ENCODE peak calls at places on chromosome 3, in five cellular contexts. One of them, this sample, is unnamed.

GRCh38 chr3:45647148-45647619 is 42.0 kb upstream of the SACM1L start:
- DNase-seq in activated CD8-positive, alpha-beta T cell treated with anti-CD3 and anti-CD28 coated beads for 36 hours: no peak
- DNase-seq in gastrocnemius medialis: no peak
- DNase-seq in neural crest cell: no peak
- DNase-seq in tibial artery: peak; percentile 30
- DNase-seq in this sample: no peak

GRCh38 chr3:11803977-11804903 is 42.4 kb downstream of the TAMM41 start:
- DNase-seq in activated CD8-positive, alpha-beta T cell treated with anti-CD3 and anti-CD28 coated beads for 36 hours: peak; percentile 53
- DNase-seq in gastrocnemius medialis: no peak
- DNase-seq in neural crest cell: peak; percentile 8
- DNase-seq in tibial artery: peak; percentile 24
- DNase-seq in this sample: peak; percentile 25

GRCh38 chr3:101861978-101862421 is 12.7 kb downstream of the NFKBIZ start:
- DNase-seq in activated CD8-positive, alpha-beta T cell treated with anti-CD3 and anti-CD28 coated beads for 36 hours: no peak
- DNase-seq in gastrocnemius medialis: no peak
- DNase-seq in neural crest cell: no peak
- DNase-seq in tibial artery: no peak
- DNase-seq in this sample: no peak

GRCh38 chr3:187263270-187263669 is 28.3 kb downstream of the MASP1 start:
- DNase-seq in activated CD8-positive, alpha-beta T cell treated with anti-CD3 and anti-CD28 coated beads for 36 hours: no peak
- DNase-seq in gastrocnemius medialis: no peak
- DNase-seq in neural crest cell: no peak
- DNase-seq in tibial artery: no peak
- DNase-seq in this sample: no peak

GRCh38 chr3:45929042-45929679 is 14.1 kb upstream of the CXCR6 start:
- DNase-seq in activated CD8-positive, alpha-beta T cell treated with anti-CD3 and anti-CD28 coated beads for 36 hours: peak; percentile 75
- DNase-seq in gastrocnemius medialis: no peak
- DNase-seq in neural crest cell: peak; percentile 44
- DNase-seq in tibial artery: no peak
- DNase-seq in this sample: peak; percentile 72

GRCh38 chr3:125443923-125444322 is 68.8 kb upstream of the ZNF148 start:
- DNase-seq in activated CD8-positive, alpha-beta T cell treated with anti-CD3 and anti-CD28 coated beads for 36 hours: no peak
- DNase-seq in gastrocnemius medialis: no peak
- DNase-seq in neural crest cell: no peak
- DNase-seq in tibial artery: no peak
- DNase-seq in this sample: no peak

GRCh38 chr3:119323401-119324107 is 29.4 kb downstream of the ARHGAP31 start:
- DNase-seq in activated CD8-positive, alpha-beta T cell treated with anti-CD3 and anti-CD28 coated beads for 36 hours: peak; percentile 56
- DNase-seq in gastrocnemius medialis: no peak
- DNase-seq in neural crest cell: no peak
- DNase-seq in tibial artery: no peak
- DNase-seq in this sample: no peak

GRCh38 chr3:108673988-108674661 is 83.1 kb downstream of the RETNLB start:
- DNase-seq in activated CD8-positive, alpha-beta T cell treated with anti-CD3 and anti-CD28 coated beads for 36 hours: no peak
- DNase-seq in gastrocnemius medialis: no peak
- DNase-seq in neural crest cell: no peak
- DNase-seq in tibial artery: no peak
- DNase-seq in this sample: no peak

GRCh38 chr3:16609927-16610580 is 4.8 kb upstream of the DAZL start:
- DNase-seq in activated CD8-positive, alpha-beta T cell treated with anti-CD3 and anti-CD28 coated beads for 36 hours: no peak
- DNase-seq in gastrocnemius medialis: peak; percentile 66
- DNase-seq in neural crest cell: no peak
- DNase-seq in tibial artery: no peak
- DNase-seq in this sample: no peak

GRCh38 chr3:190644766-190645165 is 130.9 kb downstream of the IL1RAP start:
- DNase-seq in activated CD8-positive, alpha-beta T cell treated with anti-CD3 and anti-CD28 coated beads for 36 hours: no peak
- DNase-seq in gastrocnemius medialis: no peak
- DNase-seq in neural crest cell: no peak
- DNase-seq in tibial artery: no peak
- DNase-seq in this sample: no peak

GRCh38 chr3:114929971-114930732 is 216.9 kb downstream of the ZBTB20 start:
- DNase-seq in activated CD8-positive, alpha-beta T cell treated with anti-CD3 and anti-CD28 coated beads for 36 hours: no peak
- DNase-seq in gastrocnemius medialis: no peak
- DNase-seq in neural crest cell: no peak
- DNase-seq in tibial artery: no peak
- DNase-seq in this sample: no peak

GRCh38 chr3:124833710-124834332 is 53.3 kb downstream of the ITGB5 start:
- DNase-seq in activated CD8-positive, alpha-beta T cell treated with anti-CD3 and anti-CD28 coated beads for 36 hours: no peak
- DNase-seq in gastrocnemius medialis: no peak
- DNase-seq in neural crest cell: no peak
- DNase-seq in tibial artery: no peak
- DNase-seq in this sample: no peak

GRCh38 chr3:140896997-140897396 is 44.6 kb upstream of the SLC25A36 start:
- DNase-seq in activated CD8-positive, alpha-beta T cell treated with anti-CD3 and anti-CD28 coated beads for 36 hours: peak; percentile 7
- DNase-seq in gastrocnemius medialis: no peak
- DNase-seq in neural crest cell: no peak
- DNase-seq in tibial artery: no peak
- DNase-seq in this sample: no peak

GRCh38 chr3:140903196-140903595 is 38.4 kb upstream of the SLC25A36 start:
- DNase-seq in activated CD8-positive, alpha-beta T cell treated with anti-CD3 and anti-CD28 coated beads for 36 hours: no peak
- DNase-seq in gastrocnemius medialis: no peak
- DNase-seq in neural crest cell: no peak
- DNase-seq in tibial artery: no peak
- DNase-seq in this sample: no peak

GRCh38 chr3:140902791-140903190 is 38.8 kb upstream of the SLC25A36 start:
- DNase-seq in activated CD8-positive, alpha-beta T cell treated with anti-CD3 and anti-CD28 coated beads for 36 hours: no peak
- DNase-seq in gastrocnemius medialis: no peak
- DNase-seq in neural crest cell: no peak
- DNase-seq in tibial artery: no peak
- DNase-seq in this sample: no peak

GRCh38 chr3:140899363-140899762 is 42.3 kb upstream of the SLC25A36 start:
- DNase-seq in activated CD8-positive, alpha-beta T cell treated with anti-CD3 and anti-CD28 coated beads for 36 hours: no peak
- DNase-seq in gastrocnemius medialis: peak; percentile 23
- DNase-seq in neural crest cell: no peak
- DNase-seq in tibial artery: no peak
- DNase-seq in this sample: no peak

DNA sequence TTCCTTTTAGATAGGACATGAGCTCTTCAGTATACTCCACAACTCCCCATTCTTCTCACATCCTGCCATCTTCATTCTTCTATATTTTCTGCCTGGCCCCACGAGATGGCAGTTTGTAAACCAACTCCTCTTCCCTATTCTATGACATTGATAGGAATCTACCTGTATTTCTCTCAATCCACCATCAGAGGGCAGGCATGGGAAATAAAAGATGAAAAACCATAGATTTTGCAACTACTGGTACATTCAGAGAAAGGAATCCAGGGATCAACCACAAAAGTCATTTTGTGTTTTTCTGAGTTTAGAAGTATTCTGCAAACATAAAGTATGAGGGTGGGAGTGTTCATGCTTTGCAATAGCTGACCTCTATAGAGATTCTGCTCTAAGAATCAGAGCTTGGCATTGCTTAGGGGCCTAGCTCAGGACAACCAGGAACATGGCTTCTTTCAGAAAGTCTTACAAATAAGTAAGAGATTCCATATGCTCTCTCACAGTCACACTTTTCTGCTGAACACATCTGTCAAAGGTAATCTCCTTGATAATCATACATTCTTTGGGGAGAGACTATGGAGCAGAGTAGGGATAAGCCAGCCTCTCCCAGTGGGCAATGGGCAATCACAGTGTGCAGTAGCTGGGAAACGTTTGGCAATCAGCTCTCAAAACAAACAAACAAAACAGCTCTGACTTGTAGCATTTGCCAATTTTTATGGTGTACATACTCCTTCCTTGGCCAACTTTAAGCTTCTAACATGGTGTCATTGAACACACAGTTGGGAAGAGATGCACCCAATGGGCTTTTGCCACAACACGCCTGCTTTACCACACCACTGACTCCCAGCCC is 43.1 kb upstream of the SLC25A36 start:
- DNase-seq in activated CD8-positive, alpha-beta T cell treated with anti-CD3 and anti-CD28 coated beads for 36 hours: peak; percentile 6
- DNase-seq in gastrocnemius medialis: no peak
- DNase-seq in neural crest cell: peak; percentile 11
- DNase-seq in tibial artery: no peak
- DNase-seq in this sample: peak; percentile 16
- TF ChIP-seq CTCF in activated CD8-positive, alpha-beta T cell treated with anti-CD3 and anti-CD28 coated beads for 36 hours: peak; percentile 70
- TF ChIP-seq CTCF in gastrocnemius medialis: peak; percentile 53
- TF ChIP-seq CTCF in neural crest cell: peak; percentile 75
- TF ChIP-seq CTCF in tibial artery: peak; percentile 40
- TF ChIP-seq CTCF in this sample: peak; percentile 54

GRCh38 chr3:183100376-183100775 is 1.1 kb upstream of the MCCC1 start:
- DNase-seq in activated CD8-positive, alpha-beta T cell treated with anti-CD3 and anti-CD28 coated beads for 36 hours: no peak
- DNase-seq in gastrocnemius medialis: no peak
- DNase-seq in neural crest cell: no peak
- DNase-seq in tibial artery: no peak
- DNase-seq in this sample: no peak
- TF ChIP-seq CTCF in activated CD8-positive, alpha-beta T cell treated with anti-CD3 and anti-CD28 coated beads for 36 hours: no peak
- TF ChIP-seq CTCF in gastrocnemius medialis: no peak
- TF ChIP-seq CTCF in neural crest cell: no peak
- TF ChIP-seq CTCF in tibial artery: no peak
- TF ChIP-seq CTCF in this sample: no peak

DNA sequence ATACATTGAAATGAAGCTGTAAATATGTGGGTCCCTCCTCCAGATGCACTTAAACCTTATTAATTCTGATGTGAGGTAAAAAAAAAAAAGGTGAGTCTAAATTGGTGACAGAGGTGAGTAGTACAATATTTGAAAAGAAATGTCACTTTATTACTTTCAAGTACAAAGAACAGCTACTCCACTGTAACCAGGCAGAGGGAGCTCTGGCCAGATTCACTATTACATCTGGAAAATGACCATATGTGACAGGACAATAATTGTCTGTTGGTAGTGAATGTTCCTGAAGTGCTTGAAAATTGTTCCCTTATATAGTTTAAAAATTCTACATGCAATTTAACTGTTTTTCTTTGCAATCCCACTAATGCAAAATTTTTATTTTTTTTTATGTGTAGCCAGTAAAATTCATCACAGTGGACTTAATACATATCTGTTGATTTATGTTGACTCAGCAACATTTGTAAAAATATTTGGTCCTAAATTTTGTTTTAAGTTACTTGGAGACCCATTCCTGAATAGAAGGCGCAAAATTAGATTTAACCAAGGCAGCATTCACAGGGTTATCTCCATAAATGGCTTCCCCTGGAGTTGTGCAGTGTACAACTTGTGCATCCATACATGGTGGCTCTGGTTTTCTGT is 231.9 kb upstream of the TBC1D5 start:
- DNase-seq in activated CD8-positive, alpha-beta T cell treated with anti-CD3 and anti-CD28 coated beads for 36 hours: no peak
- DNase-seq in gastrocnemius medialis: no peak
- DNase-seq in neural crest cell: no peak
- DNase-seq in tibial artery: no peak
- DNase-seq in this sample: no peak
- TF ChIP-seq CTCF in activated CD8-positive, alpha-beta T cell treated with anti-CD3 and anti-CD28 coated beads for 36 hours: no peak
- TF ChIP-seq CTCF in gastrocnemius medialis: no peak
- TF ChIP-seq CTCF in neural crest cell: peak; percentile 43
- TF ChIP-seq CTCF in tibial artery: no peak
- TF ChIP-seq CTCF in this sample: no peak

GRCh38 chr3:39107056-39107873 is at the start of the genes GORASP1 and TTC21A:
- DNase-seq in activated CD8-positive, alpha-beta T cell treated with anti-CD3 and anti-CD28 coated beads for 36 hours: peak; percentile 72
- DNase-seq in gastrocnemius medialis: peak; percentile 88
- DNase-seq in neural crest cell: peak; percentile 71
- DNase-seq in tibial artery: peak; percentile 88
- DNase-seq in this sample: peak; percentile 77
- TF ChIP-seq CTCF in activated CD8-positive, alpha-beta T cell treated with anti-CD3 and anti-CD28 coated beads for 36 hours: no peak
- TF ChIP-seq CTCF in gastrocnemius medialis: no peak
- TF ChIP-seq CTCF in neural crest cell: no peak
- TF ChIP-seq CTCF in tibial artery: no peak
- TF ChIP-seq CTCF in this sample: no peak

GRCh38 chr3:8767181-8767666 is 2.2 kb downstream of the OXTR start:
- DNase-seq in activated CD8-positive, alpha-beta T cell treated with anti-CD3 and anti-CD28 coated beads for 36 hours: no peak
- DNase-seq in gastrocnemius medialis: no peak
- DNase-seq in neural crest cell: no peak
- DNase-seq in tibial artery: no peak
- DNase-seq in this sample: no peak

GRCh38 chr3:8769088-8769822 is at the start of gene OXTR:
- DNase-seq in activated CD8-positive, alpha-beta T cell treated with anti-CD3 and anti-CD28 coated beads for 36 hours: peak; percentile 66
- DNase-seq in gastrocnemius medialis: no peak
- DNase-seq in neural crest cell: peak; percentile 79
- DNase-seq in tibial artery: no peak
- DNase-seq in this sample: peak; percentile 88

GRCh38 chr3:8766148-8766547 is 3.3 kb downstream of the OXTR start:
- DNase-seq in activated CD8-positive, alpha-beta T cell treated with anti-CD3 and anti-CD28 coated beads for 36 hours: no peak
- DNase-seq in gastrocnemius medialis: no peak
- DNase-seq in neural crest cell: no peak
- DNase-seq in tibial artery: no peak
- DNase-seq in this sample: no peak

GRCh38 chr3:8768364-8769087 is 887 bp downstream of the OXTR start:
- DNase-seq in activated CD8-positive, alpha-beta T cell treated with anti-CD3 and anti-CD28 coated beads for 36 hours: peak; percentile 13
- DNase-seq in gastrocnemius medialis: no peak
- DNase-seq in neural crest cell: no peak
- DNase-seq in tibial artery: no peak
- DNase-seq in this sample: no peak

GRCh38 chr3:8767667-8768363 is 1.6 kb downstream of the OXTR start:
- DNase-seq in activated CD8-positive, alpha-beta T cell treated with anti-CD3 and anti-CD28 coated beads for 36 hours: peak; percentile 46
- DNase-seq in gastrocnemius medialis: no peak
- DNase-seq in neural crest cell: no peak
- DNase-seq in tibial artery: no peak
- DNase-seq in this sample: peak; percentile 46
- TF ChIP-seq CTCF in activated CD8-positive, alpha-beta T cell treated with anti-CD3 and anti-CD28 coated beads for 36 hours: peak; percentile 21
- TF ChIP-seq CTCF in gastrocnemius medialis: no peak
- TF ChIP-seq CTCF in neural crest cell: no peak
- TF ChIP-seq CTCF in tibial artery: no peak
- TF ChIP-seq CTCF in this sample: peak; percentile 23

GRCh38 chr3:170180952-170181876 is at the start of gene PHC3:
- DNase-seq in activated CD8-positive, alpha-beta T cell treated with anti-CD3 and anti-CD28 coated beads for 36 hours: peak; percentile 94
- DNase-seq in gastrocnemius medialis: peak; percentile 89
- DNase-seq in neural crest cell: peak; percentile 86
- DNase-seq in tibial artery: peak; percentile 94
- DNase-seq in this sample: peak; percentile 94
- TF ChIP-seq CTCF in activated CD8-positive, alpha-beta T cell treated with anti-CD3 and anti-CD28 coated beads for 36 hours: no peak
- TF ChIP-seq CTCF in gastrocnemius medialis: peak; percentile 22
- TF ChIP-seq CTCF in neural crest cell: no peak
- TF ChIP-seq CTCF in tibial artery: no peak
- TF ChIP-seq CTCF in this sample: no peak

GRCh38 chr3:130838898-130839572 is 54.8 kb upstream of the ATP2C1 start:
- DNase-seq in activated CD8-positive, alpha-beta T cell treated with anti-CD3 and anti-CD28 coated beads for 36 hours: no peak
- DNase-seq in gastrocnemius medialis: no peak
- DNase-seq in neural crest cell: no peak
- DNase-seq in tibial artery: no peak
- DNase-seq in this sample: no peak
- TF ChIP-seq CTCF in activated CD8-positive, alpha-beta T cell treated with anti-CD3 and anti-CD28 coated beads for 36 hours: no peak
- TF ChIP-seq CTCF in gastrocnemius medialis: no peak
- TF ChIP-seq CTCF in neural crest cell: no peak
- TF ChIP-seq CTCF in tibial artery: no peak
- TF ChIP-seq CTCF in this sample: no peak